ENCODE peak calls at places on chromosomes 11 and 22, in six cellular contexts. O, I, U, Y, Q and G are unnamed samples. For H3K4me1, the result is how much of the 10 kb centered on the place peaks cover.

GRCh38 chr11:12963789-12964536 is 45.2 kb upstream of the RASSF10 start:
- DNase-seq in O (peak), Q (peak), I (peak), U (peak), Y (no peak), G (peak)

GRCh38 chr11:9773524-9773923 is 109.6 kb downstream of the SWAP70 start:
- DNase-seq in O (no peak), I (no peak), Q (no peak), Y (no peak), U (no peak), G (no peak)

GRCh38 chr11:28792856-28793255 is 684.7 kb downstream of the METTL15 start:
- DNase-seq in Y (no peak), O (no peak), I (no peak), Q (no peak), U (no peak), G (no peak)

GRCh38 chr11:117789241-117789640 is 7.8 kb downstream of the DSCAML1 start:
- DNase-seq in Q (no peak), U (no peak), O (no peak), Y (no peak), I (no peak), G (no peak)

GRCh38 chr11:75400110-75400865 is 970 bp downstream of the RPS3 start:
- DNase-seq in Y (no peak), I (peak), Q (peak), U (no peak), O (peak), G (peak)

GRCh38 chr11:65503923-65504670 is 5.3 kb downstream of the MALAT1 start:
- DNase-seq in I (peak), Y (peak), U (no peak), Q (no peak), O (peak), G (peak)

GRCh38 chr11:61683116-61683515 is 2.9 kb downstream of the DAGLA start:
- DNase-seq in U (no peak), I (no peak), Y (no peak), Q (no peak), O (no peak), G (no peak)

GRCh38 chr11:129652828-129653227 is 162.8 kb upstream of the TMEM45B start:
- DNase-seq in O (peak), Y (peak), I (peak), Q (no peak), U (no peak), G (no peak)

GRCh38 chr11:120877746-120878365 is 146.0 kb upstream of the TBCEL start:
- DNase-seq in Q (no peak), Y (no peak), I (no peak), U (no peak), O (no peak), G (no peak)

GRCh38 chr11:36069576-36070214 is 125.8 kb downstream of the LDLRAD3 start:
- DNase-seq in U (no peak), Y (no peak), Q (no peak), I (no peak), O (peak), G (no peak)

GRCh38 chr11:66848671-66849500 is 5.6 kb downstream of the RCE1 start:
- DNase-seq in Q (no peak), U (no peak), I (no peak), O (no peak), Y (no peak), G (no peak)

GRCh38 chr22:32158712-32159533 is at the start of gene C22orf42:
- DNase-seq in Y (no peak), O (no peak), Q (no peak), U (no peak), I (no peak), G (no peak)

GRCh38 chr22:38267086-38267485 is 5.7 kb downstream of the TMEM184B start:
- DNase-seq in Y (peak), O (no peak), I (peak), Q (peak), U (no peak), G (peak)

GRCh38 chr22:38269466-38269865 is 3.3 kb downstream of the TMEM184B start:
- DNase-seq in I (no peak), Y (no peak), Q (no peak), U (no peak), O (no peak), G (no peak)

GRCh38 chr22:38264322-38264843 is 8.4 kb downstream of the TMEM184B start:
- DNase-seq in O (no peak), U (no peak), I (no peak), Q (no peak), Y (no peak), G (no peak)

GRCh38 chr22:38262051-38262795 is 10.6 kb downstream of the TMEM184B start:
- DNase-seq in Q (peak), U (no peak), I (peak), Y (no peak), O (peak), G (no peak)

DNA sequence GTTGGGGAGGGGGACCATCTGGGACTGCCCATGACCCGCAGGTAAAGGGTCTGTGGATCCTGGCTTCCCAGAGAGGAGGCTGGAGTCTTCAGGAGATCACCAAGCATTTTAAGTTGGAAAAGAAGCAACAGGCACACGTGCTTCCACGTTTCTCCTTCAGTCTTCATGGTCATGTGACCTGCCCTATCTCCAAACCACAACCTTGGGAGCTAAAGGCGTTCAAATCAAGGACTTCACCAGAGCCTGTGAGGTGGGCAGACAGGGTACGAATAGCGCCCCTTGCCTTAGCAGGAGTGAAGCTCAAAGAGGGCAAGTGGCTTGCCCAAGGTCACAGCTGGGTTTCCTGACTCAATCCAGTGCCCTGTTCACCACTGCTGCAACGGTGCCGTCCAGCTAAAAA is 6.7 kb downstream of the TMEM184B start:
- DNase-seq in I (no peak), U (no peak), O (no peak), Y (no peak), Q (no peak), G (no peak)
- H2AFZ ChIP-seq in I (no peak), U (no peak), O (no peak), Y (no peak), Q (no peak), G (no peak)

GRCh38 chr11:839875-840617 is 2.3 kb downstream of the POLR2L start:
- DNase-seq in U (no peak), O (no peak), Q (no peak), Y (no peak), I (peak), G (no peak)
- H3K9ac ChIP-seq in U (peak), O (no peak), Q (peak), Y (peak), I (peak), G (peak)

GRCh38 chr11:1856306-1857005 is 3.6 kb downstream of the LSP1 start:
- DNase-seq in U (no peak), I (no peak), Q (no peak), Y (no peak), O (no peak), G (no peak)
- H3K4me1 ChIP-seq in U (under half), I (under half), Q (under half), Y (under half), O (under half), G (under half)

GRCh38 chr22:21564411-21564810 is 3.1 kb upstream of the UBE2L3 start:
- DNase-seq in Q (no peak), Y (no peak), O (no peak), I (no peak), U (no peak), G (no peak)
- H2AFZ ChIP-seq in Q (no peak), Y (no peak), O (no peak), I (no peak), U (peak), G (no peak)